ENCODE peak calls at places on chromosomes 2 and 18, in eight cellular contexts. X is GM23248, O is PC-3, M is hepatocyte, H is GM23338, J is HCT116, Q is MM.1S, E is SK-N-SH. K is an unnamed sample. For H3K9me2, the result is how much of the 10 kb centered on the place peaks cover.

GRCh38 chr2:101533611-101534601 is 59.0 kb upstream of the RFX8 start:
- DNase-seq in X (no peak), O (no peak), M (no peak), H (peak), J (no peak), Q (no peak), E (no peak), K (no peak)

GRCh38 chr2:58562281-58562680 is 321.2 kb upstream of the FANCL start:
- DNase-seq in X (peak), O (peak), M (no peak), H (no peak), J (no peak), Q (no peak), E (no peak), K (no peak)

GRCh38 chr2:64141711-64142405 is 2.4 kb downstream of the PELI1 start:
- DNase-seq in X (peak), O (no peak), M (no peak), H (peak), J (no peak), Q (peak), E (no peak), K (peak)

GRCh38 chr2:20326163-20326780 is 24.4 kb downstream of the PUM2 start:
- DNase-seq in X (peak), O (peak), M (peak), H (peak), J (peak), Q (peak), E (peak), K (peak)

GRCh38 chr18:21656402-21656801 is 44.3 kb downstream of the SNRPD1 start:
- DNase-seq in X (peak), O (peak), M (no peak), H (no peak), J (no peak), Q (no peak), E (no peak), K (no peak)

GRCh38 chr2:144444418-144444817 is 75.5 kb downstream of the ZEB2 start:
- DNase-seq in X (no peak), O (no peak), M (no peak), H (peak), J (no peak), Q (no peak), E (no peak), K (no peak)

GRCh38 chr2:18167871-18168270 is 289.4 kb downstream of the KCNS3 start:
- DNase-seq in X (no peak), O (peak), M (no peak), H (no peak), J (no peak), Q (no peak), E (no peak), K (no peak)

GRCh38 chr2:169362346-169363026 is at the start of gene LRP2:
- DNase-seq in X (peak), O (no peak), M (peak), H (peak), J (no peak), Q (peak), E (peak), K (no peak)

GRCh38 chr18:49135871-49136270 is 185.1 kb upstream of the SMAD7 start:
- DNase-seq in X (peak), O (peak), M (peak), H (peak), J (no peak), Q (no peak), E (peak), K (no peak)

GRCh38 chr2:54704688-54705605 is 18.5 kb upstream of the EML6 start:
- DNase-seq in X (peak), O (peak), M (peak), H (peak), J (peak), Q (peak), E (peak), K (peak)

GRCh38 chr2:171086352-171087290 is 74.1 kb downstream of the TLK1 start:
- DNase-seq in X (peak), O (peak), M (peak), H (peak), J (peak), Q (peak), E (peak), K (peak)

GRCh38 chr2:57981369-57981768 is 65.2 kb upstream of the VRK2 start:
- DNase-seq in X (peak), O (peak), M (no peak), H (no peak), J (no peak), Q (no peak), E (no peak), K (no peak)

GRCh38 chr2:241546771-241547498 is 11.6 kb upstream of the BOK start:
- DNase-seq in X (peak), O (no peak), M (peak), H (peak), J (no peak), Q (no peak), E (peak), K (no peak)

GRCh38 chr2:58449286-58450010 is 208.3 kb upstream of the FANCL start:
- DNase-seq in X (peak), O (peak), M (no peak), H (peak), J (no peak), Q (no peak), E (no peak), K (peak)

GRCh38 chr2:80168801-80169200 is 135.8 kb downstream of the LRRTM1 start:
- DNase-seq in X (no peak), O (no peak), M (no peak), H (no peak), J (no peak), Q (no peak), E (no peak), K (no peak)

GRCh38 chr2:86623549-86624547 is at the start of gene RNF103:
- DNase-seq in X (peak), O (peak), M (peak), H (peak), J (peak), Q (peak), E (peak), K (peak)

GRCh38 chr2:130791617-130791939 is 36.2 kb downstream of the AMER3 start:
- DNase-seq in X (no peak), O (no peak), M (no peak), H (no peak), J (no peak), Q (peak), E (no peak), K (no peak)

GRCh38 chr18:50839341-50839740 is 19.5 kb upstream of the MRO start:
- DNase-seq in X (no peak), O (no peak), M (no peak), H (no peak), J (no peak), Q (no peak), E (no peak), K (no peak)

GRCh38 chr18:24831091-24831490 is 370.7 kb downstream of the HRH4 start:
- DNase-seq in X (no peak), O (no peak), M (no peak), H (no peak), J (no peak), Q (no peak), E (no peak), K (no peak)

GRCh38 chr18:22057908-22058527 is 111.4 kb upstream of the GATA6 start:
- DNase-seq in X (peak), O (peak), M (peak), H (no peak), J (no peak), Q (no peak), E (no peak), K (no peak)

GRCh38 chr2:44389895-44390294 is 28.1 kb downstream of the CAMKMT start:
- DNase-seq in X (peak), O (peak), M (no peak), H (no peak), J (no peak), Q (no peak), E (no peak), K (no peak)

GRCh38 chr2:173588931-173589369 is 234.3 kb downstream of the CDCA7 start:
- DNase-seq in X (no peak), O (peak), M (no peak), H (no peak), J (no peak), Q (no peak), E (no peak), K (no peak)

GRCh38 chr2:170895023-170895759 is 33.9 kb upstream of the GORASP2 start:
- DNase-seq in X (peak), O (peak), M (no peak), H (no peak), J (no peak), Q (no peak), E (no peak), K (no peak)

GRCh38 chr2:38098351-38099095 is 22.6 kb upstream of the CYP1B1 start:
- DNase-seq in X (no peak), O (no peak), M (no peak), H (peak), J (no peak), Q (no peak), E (no peak), K (no peak)

GRCh38 chr2:158661231-158661630 is 133.9 kb upstream of the DAPL1 start:
- DNase-seq in X (no peak), O (no peak), M (no peak), H (no peak), J (no peak), Q (no peak), E (no peak), K (no peak)

GRCh38 chr2:1590611-1591460 is 153.5 kb downstream of the PXDN start:
- DNase-seq in X (no peak), O (no peak), M (no peak), H (peak), J (no peak), Q (no peak), E (peak), K (no peak)

GRCh38 chr2:160165095-160165494 is 35.0 kb downstream of the ITGB6 start:
- DNase-seq in X (no peak), O (no peak), M (no peak), H (no peak), J (no peak), Q (no peak), E (no peak), K (no peak)

GRCh38 chr2:2698182-2699116 is 367.4 kb upstream of the MYT1L start:
- DNase-seq in X (peak), O (peak), M (peak), H (peak), J (peak), Q (no peak), E (peak), K (peak)

GRCh38 chr2:164145093-164145987 is 409.5 kb upstream of the FIGN start:
- DNase-seq in X (peak), O (no peak), M (no peak), H (no peak), J (no peak), Q (peak), E (no peak), K (no peak)

GRCh38 chr2:45776160-45776955 is 124.9 kb downstream of the PRKCE start:
- DNase-seq in X (peak), O (no peak), M (no peak), H (no peak), J (no peak), Q (no peak), E (no peak), K (no peak)

GRCh38 chr2:237474511-237474911 is 12.5 kb upstream of the MLPH start:
- DNase-seq in X (peak), O (no peak), M (no peak), H (no peak), J (no peak), Q (no peak), E (peak), K (no peak)

GRCh38 chr18:55479656-55480420 is 108.2 kb downstream of the TCF4 start:
- DNase-seq in X (no peak), O (no peak), M (no peak), H (no peak), J (no peak), Q (no peak), E (no peak), K (no peak)

GRCh38 chr18:78582131-78582789 is 397.4 kb upstream of the SALL3 start:
- DNase-seq in X (no peak), O (no peak), M (no peak), H (no peak), J (no peak), Q (no peak), E (no peak), K (no peak)

GRCh38 chr2:175135177-175135576 is 32.8 kb downstream of the ATF2 start:
- DNase-seq in X (no peak), O (peak), M (no peak), H (no peak), J (no peak), Q (no peak), E (no peak), K (no peak)

GRCh38 chr2:175140332-175140731 is 27.7 kb downstream of the ATF2 start:
- DNase-seq in X (no peak), O (no peak), M (no peak), H (no peak), J (no peak), Q (no peak), E (no peak), K (no peak)

GRCh38 chr2:175131252-175131651 is 36.8 kb downstream of the ATF2 start:
- DNase-seq in X (no peak), O (no peak), M (no peak), H (no peak), J (no peak), Q (no peak), E (no peak), K (no peak)

GRCh38 chr2:175137793-175138192 is 30.2 kb downstream of the ATF2 start:
- DNase-seq in X (no peak), O (no peak), M (no peak), H (no peak), J (no peak), Q (no peak), E (no peak), K (no peak)

GRCh38 chr2:175136334-175137215 is 31.4 kb downstream of the ATF2 start:
- DNase-seq in X (no peak), O (no peak), M (no peak), H (no peak), J (no peak), Q (peak), E (no peak), K (no peak)
- H3K9me2 ChIP-seq in X (under half), O (under half), M (under half), H (under half), J (under half), Q (under half), E (under half), K (under half)

GRCh38 chr18:32380559-32380958 is 90.1 kb downstream of the GAREM1 start:
- DNase-seq in X (no peak), O (no peak), M (no peak), H (peak), J (no peak), Q (no peak), E (no peak), K (peak)

GRCh38 chr18:32379891-32380290 is 90.8 kb downstream of the GAREM1 start:
- DNase-seq in X (no peak), O (no peak), M (no peak), H (no peak), J (no peak), Q (no peak), E (no peak), K (no peak)

GRCh38 chr18:32386466-32386865 is 84.2 kb downstream of the GAREM1 start:
- DNase-seq in X (no peak), O (no peak), M (no peak), H (no peak), J (no peak), Q (no peak), E (no peak), K (no peak)

GRCh38 chr18:32381761-32382160 is 88.9 kb downstream of the GAREM1 start:
- DNase-seq in X (no peak), O (no peak), M (no peak), H (no peak), J (no peak), Q (no peak), E (no peak), K (no peak)

GRCh38 chr18:32383040-32383819 is 87.5 kb downstream of the GAREM1 start:
- DNase-seq in X (peak), O (peak), M (peak), H (no peak), J (peak), Q (no peak), E (no peak), K (no peak)
- TF ChIP-seq EZH2phosphoT487 in X (no peak), O (no peak), M (no peak), H (no peak), J (no peak), Q (no peak), E (no peak), K (no peak)

GRCh38 chr2:157559890-157560289 is 68.8 kb downstream of the ACVR1C start:
- DNase-seq in X (no peak), O (no peak), M (no peak), H (no peak), J (no peak), Q (no peak), E (no peak), K (no peak)
- H3K4me2 ChIP-seq in X (no peak), O (peak), M (peak), H (peak), J (no peak), Q (no peak), E (no peak), K (no peak)

GRCh38 chr2:96591054-96591453 is 47.1 kb downstream of the KANSL3 start:
- DNase-seq in X (peak), O (no peak), M (no peak), H (no peak), J (no peak), Q (no peak), E (no peak), K (no peak)
- H3K9me2 ChIP-seq in X (under half), O (under half), M (under half), H (under half), J (under half), Q (under half), E (under half), K (under half)

GRCh38 chr2:215691346-215691745 is 255.5 kb upstream of the FN1 start:
- DNase-seq in X (no peak), O (no peak), M (no peak), H (no peak), J (no peak), Q (no peak), E (no peak), K (no peak)

GRCh38 chr2:215695876-215696275 is 260.0 kb upstream of the FN1 start:
- DNase-seq in X (peak), O (no peak), M (no peak), H (no peak), J (no peak), Q (no peak), E (no peak), K (no peak)

GRCh38 chr2:215692387-215693079 is 256.7 kb upstream of the FN1 start:
- DNase-seq in X (peak), O (no peak), M (no peak), H (no peak), J (no peak), Q (no peak), E (no peak), K (no peak)

GRCh38 chr2:215693999-215694356 is 258.1 kb upstream of the FN1 start:
- DNase-seq in X (no peak), O (no peak), M (no peak), H (no peak), J (no peak), Q (no peak), E (no peak), K (no peak)

DNA sequence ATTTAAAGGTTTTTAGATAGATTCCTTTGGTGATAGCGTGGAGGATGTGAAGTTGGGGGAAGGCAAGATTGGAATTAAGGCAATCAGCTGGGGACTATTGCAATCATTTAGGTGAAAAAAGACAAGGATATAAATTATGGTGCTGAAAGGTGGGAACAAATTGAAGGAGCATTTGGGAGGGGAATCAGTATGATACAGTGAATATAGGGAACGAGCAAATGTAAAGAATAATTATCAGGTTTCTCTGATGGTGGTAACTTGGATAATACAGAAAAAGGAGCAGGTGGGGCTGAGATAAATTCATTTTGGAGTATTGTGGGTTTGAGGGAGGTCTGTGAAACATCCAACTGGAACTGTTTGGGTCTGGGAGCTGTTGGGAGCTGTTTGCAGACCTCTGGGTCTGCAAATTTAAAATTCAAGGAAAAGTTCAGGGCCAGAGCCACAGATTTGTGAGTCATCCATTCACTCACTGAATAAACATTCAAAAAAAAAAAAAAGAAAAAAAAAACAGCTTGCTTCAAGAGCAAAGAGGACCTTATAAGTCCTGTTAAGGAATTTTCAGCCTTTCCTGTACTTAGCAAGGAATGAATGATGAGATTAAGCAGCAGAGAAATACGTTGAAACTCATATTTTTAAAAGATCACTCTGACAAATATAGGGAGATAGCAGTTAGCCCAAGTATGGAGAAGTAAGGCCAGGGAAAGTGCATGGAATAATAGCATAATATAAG is 257.6 kb upstream of the FN1 start:
- DNase-seq in X (peak), O (peak), M (no peak), H (no peak), J (no peak), Q (no peak), E (no peak), K (no peak)
- TF ChIP-seq EZH2phosphoT487 in X (no peak), O (no peak), M (no peak), H (no peak), J (no peak), Q (no peak), E (no peak), K (no peak)

DNA sequence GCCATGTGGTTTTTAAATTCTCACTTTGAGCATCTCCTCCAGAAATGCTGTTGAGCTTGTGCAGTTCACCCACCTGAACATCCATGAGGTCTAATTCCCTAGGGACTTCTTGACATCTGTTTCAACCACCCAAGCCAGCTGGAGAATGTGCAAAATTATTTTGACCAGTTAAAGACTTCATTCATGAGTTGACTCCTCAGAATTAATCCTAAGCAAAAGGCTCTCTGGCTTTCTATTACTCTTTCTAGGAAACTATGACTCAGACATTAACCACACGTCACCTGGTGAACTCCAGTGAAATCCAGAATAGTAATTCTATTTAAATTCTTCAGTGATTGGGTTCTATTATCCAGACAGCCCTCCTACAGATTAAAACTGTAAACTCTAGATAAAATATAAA is 247.5 kb downstream of the NBAS start:
- DNase-seq in X (peak), O (peak), M (no peak), H (no peak), J (no peak), Q (no peak), E (no peak), K (peak)
- H3K4me2 ChIP-seq in X (no peak), O (no peak), M (no peak), H (no peak), J (no peak), Q (no peak), E (no peak), K (no peak)

GRCh38 chr2:236208281-236208900 is 40.2 kb upstream of the GBX2 start:
- DNase-seq in X (no peak), O (no peak), M (no peak), H (no peak), J (no peak), Q (no peak), E (no peak), K (no peak)
- H3K9me2 ChIP-seq in X (under half), O (under half), M (under half), H (under half), J (under half), Q (under half), E (under half), K (under half)

GRCh38 chr18:6281874-6282273 is 132.8 kb downstream of the L3MBTL4 start:
- DNase-seq in X (no peak), O (no peak), M (peak), H (no peak), J (no peak), Q (no peak), E (no peak), K (no peak)

GRCh38 chr18:6284761-6285160 is 129.9 kb downstream of the L3MBTL4 start:
- DNase-seq in X (no peak), O (no peak), M (no peak), H (no peak), J (no peak), Q (no peak), E (no peak), K (no peak)

GRCh38 chr18:6280344-6280743 is 134.4 kb downstream of the L3MBTL4 start:
- DNase-seq in X (no peak), O (no peak), M (peak), H (no peak), J (no peak), Q (no peak), E (no peak), K (no peak)

GRCh38 chr18:6284300-6284699 is 130.4 kb downstream of the L3MBTL4 start:
- DNase-seq in X (no peak), O (no peak), M (no peak), H (no peak), J (no peak), Q (no peak), E (no peak), K (no peak)

DNA sequence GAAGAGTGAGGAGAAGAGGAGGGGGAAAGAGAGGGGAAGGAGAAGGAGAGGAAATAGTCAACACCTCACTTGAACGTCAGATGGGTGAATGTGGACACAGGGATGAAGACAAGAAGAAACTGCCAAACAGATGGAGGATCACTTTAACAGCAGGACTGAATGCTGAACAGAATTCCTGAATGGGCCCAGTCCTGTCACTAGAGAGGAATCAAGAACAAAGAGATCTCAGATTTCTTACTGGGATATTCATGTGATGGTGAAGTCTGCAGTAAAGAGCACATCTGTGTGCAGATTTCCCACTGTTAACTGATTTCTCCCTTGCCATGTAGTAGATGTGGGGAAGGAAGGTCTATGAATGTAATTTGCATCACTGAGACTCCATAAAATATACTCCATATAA is 135.4 kb downstream of the L3MBTL4 start:
- DNase-seq in X (no peak), O (no peak), M (no peak), H (no peak), J (no peak), Q (no peak), E (no peak), K (no peak)
- TF ChIP-seq EZH2phosphoT487 in X (no peak), O (no peak), M (no peak), H (no peak), J (no peak), Q (no peak), E (no peak), K (no peak)